ENCODE peak calls at places on chromosomes 12 and 14, in six cellular contexts. Y is cardiac muscle cell; K is HFFc6; R is AG09309; S is tibial artery; F is CD4-positive, alpha-beta T cell. P is an unnamed sample.

GRCh38 chr14:39467889-39468524 is 35.8 kb upstream of the FBXO33 start:
- DNase-seq in K (peak; percentile 35), R (peak; percentile 4), S (no peak), F (no peak), Y (peak; percentile 58), P (no peak)

GRCh38 chr14:74084277-74085046 is at the start of the genes ALDH6A1 and LIN52:
- DNase-seq in R (peak; percentile 100), S (peak; percentile 100), Y (peak; percentile 100), K (peak; percentile 100), F (peak; percentile 100), P (peak; percentile 100)

GRCh38 chr14:72880164-72880563 is 13.7 kb downstream of the DPF3 start:
- DNase-seq in Y (no peak), K (no peak), F (no peak), S (no peak), R (no peak), P (no peak)

GRCh38 chr14:61854898-61855297 is 92.7 kb downstream of the SNAPC1 start:
- DNase-seq in K (no peak), F (no peak), Y (no peak), S (no peak), R (no peak), P (no peak)

GRCh38 chr14:96139879-96140278 is 64.8 kb upstream of the BDKRB2 start:
- DNase-seq in S (no peak), K (peak; percentile 31), F (no peak), Y (no peak), R (no peak), P (no peak)

GRCh38 chr14:71905031-71905430 is 27.2 kb upstream of the RGS6 start:
- DNase-seq in R (no peak), Y (no peak), S (no peak), K (no peak), F (no peak), P (no peak)

GRCh38 chr12:7373226-7373625 is 69.4 kb downstream of the ACSM4 start:
- DNase-seq in R (no peak), K (no peak), F (no peak), Y (no peak), S (no peak), P (no peak)

GRCh38 chr14:90426663-90427062 is 29.8 kb downstream of the CALM1 start:
- DNase-seq in Y (peak; percentile 90), R (no peak), K (no peak), F (no peak), S (no peak), P (no peak)

GRCh38 chr12:76265424-76266180 is 82.6 kb downstream of the BBS10 start:
- DNase-seq in R (no peak), S (no peak), K (peak; percentile 14), Y (no peak), F (no peak), P (no peak)

GRCh38 chr14:103492156-103492555 is 30.5 kb downstream of the CKB start:
- DNase-seq in F (no peak), Y (no peak), S (no peak), K (no peak), R (no peak), P (no peak)

GRCh38 chr12:10214877-10215267 is 2.2 kb downstream of the GABARAPL1 start:
- DNase-seq in F (no peak), Y (peak; percentile 21), R (no peak), S (no peak), K (no peak), P (no peak)

GRCh38 chr12:56787498-56787897 is 24.4 kb downstream of the HSD17B6 start:
- DNase-seq in K (no peak), S (no peak), F (no peak), Y (no peak), R (no peak), P (no peak)

GRCh38 chr12:27975222-27976136 is 2.9 kb upstream of the PTHLH start:
- DNase-seq in F (no peak), K (peak; percentile 27), Y (peak; percentile 79), R (no peak), S (no peak), P (no peak)

GRCh38 chr12:117857632-117858274 is 111.0 kb downstream of the KSR2 start:
- DNase-seq in R (no peak), S (no peak), K (peak; percentile 31), F (peak; percentile 26), Y (peak; percentile 42), P (no peak)

GRCh38 chr12:31524791-31525495 is 66.0 kb downstream of the DENND5B start:
- DNase-seq in R (no peak), F (no peak), K (peak; percentile 26), Y (peak; percentile 63), S (no peak), P (no peak)

GRCh38 chr14:102729825-102730224 is 47.4 kb upstream of the TRAF3 start:
- DNase-seq in F (no peak), K (no peak), S (no peak), R (no peak), Y (no peak), P (no peak)

GRCh38 chr12:47995976-47996375 is 8.3 kb downstream of the COL2A1 start:
- DNase-seq in S (peak; percentile 33), R (peak; percentile 14), F (no peak), Y (peak; percentile 90), K (peak; percentile 82), P (peak; percentile 32)

GRCh38 chr12:1869145-1869544 is 48.8 kb downstream of the LRTM2 start:
- DNase-seq in S (peak; percentile 56), F (no peak), Y (no peak), K (no peak), R (no peak), P (no peak)

GRCh38 chr14:96176275-96176674 is 28.4 kb upstream of the BDKRB2 start:
- DNase-seq in K (peak; percentile 59), R (peak; percentile 46), F (no peak), Y (peak; percentile 46), S (no peak), P (peak; percentile 52)

GRCh38 chr14:104505085-104506074 is 74.2 kb upstream of the C14orf180 start:
- DNase-seq in R (no peak), Y (no peak), F (no peak), K (no peak), S (no peak), P (no peak)

GRCh38 chr12:65152012-65152411 is 17.4 kb upstream of the LEMD3 start:
- DNase-seq in S (no peak), R (no peak), F (no peak), K (no peak), Y (no peak), P (no peak)

GRCh38 chr14:100288382-100289185 is 17.7 kb downstream of the SLC25A29 start:
- DNase-seq in K (no peak), S (no peak), R (no peak), F (no peak), Y (no peak), P (no peak)

GRCh38 chr14:85350667-85351066 is 179.3 kb upstream of the FLRT2 start:
- DNase-seq in S (no peak), F (no peak), Y (no peak), R (no peak), K (no peak), P (no peak)

GRCh38 chr12:119728437-119728730 is 60.5 kb downstream of the PRKAB1 start:
- DNase-seq in K (no peak), Y (no peak), F (no peak), R (no peak), S (no peak), P (no peak)

GRCh38 chr14:68796418-68797101 is 3.7 kb upstream of the ZFP36L1 start:
- DNase-seq in S (no peak), K (no peak), Y (no peak), F (no peak), R (no peak), P (no peak)
- TF ChIP-seq CTCF in S (no peak), K (no peak), Y (no peak), F (no peak), R (no peak), P (no peak)

GRCh38 chr12:113310489-113310888 is 24.4 kb downstream of the SLC8B1 start:
- DNase-seq in F (no peak), K (no peak), Y (no peak), S (no peak), R (no peak), P (no peak)
- TF ChIP-seq CTCF in F (no peak), K (peak; percentile 56), Y (peak; percentile 10), S (no peak), R (no peak), P (no peak)

DNA sequence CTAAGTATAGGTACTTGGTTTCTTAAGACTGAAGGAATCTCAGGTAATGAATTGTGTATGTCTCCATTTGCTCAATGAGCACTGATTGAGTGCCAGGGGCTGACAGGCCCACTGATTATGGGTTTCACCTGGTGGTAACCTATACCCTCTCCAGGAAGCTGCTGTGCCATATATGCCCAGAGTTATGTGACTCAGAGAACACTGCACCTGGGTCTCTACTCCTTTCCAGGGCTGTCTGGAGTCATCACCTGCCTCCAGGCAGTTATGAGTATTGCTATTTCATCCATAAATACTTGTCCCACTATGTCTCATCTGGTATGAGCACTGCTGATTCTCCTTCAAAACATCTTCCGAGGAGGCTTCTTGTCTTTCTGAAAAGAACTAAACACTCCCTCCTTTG is 692.9 kb downstream of the BCL11B start:
- DNase-seq in Y (no peak), R (no peak), F (no peak), S (no peak), K (no peak), P (no peak)
- TF ChIP-seq CTCF in Y (no peak), R (no peak), F (no peak), S (no peak), K (no peak), P (no peak)

GRCh38 chr14:97177635-97178034 is 380.5 kb downstream of the VRK1 start:
- DNase-seq in F (no peak), R (no peak), K (no peak), S (no peak), Y (no peak), P (no peak)

GRCh38 chr14:97178781-97179180 is 381.6 kb downstream of the VRK1 start:
- DNase-seq in S (no peak), Y (peak; percentile 2), R (peak; percentile 3), F (no peak), K (no peak), P (no peak)

GRCh38 chr14:97177016-97177415 is 379.8 kb downstream of the VRK1 start:
- DNase-seq in R (no peak), K (no peak), S (no peak), F (peak; percentile 8), Y (no peak), P (no peak)

GRCh38 chr14:97179573-97179972 is 382.4 kb downstream of the VRK1 start:
- DNase-seq in S (no peak), R (no peak), Y (no peak), K (no peak), F (no peak), P (no peak)

DNA sequence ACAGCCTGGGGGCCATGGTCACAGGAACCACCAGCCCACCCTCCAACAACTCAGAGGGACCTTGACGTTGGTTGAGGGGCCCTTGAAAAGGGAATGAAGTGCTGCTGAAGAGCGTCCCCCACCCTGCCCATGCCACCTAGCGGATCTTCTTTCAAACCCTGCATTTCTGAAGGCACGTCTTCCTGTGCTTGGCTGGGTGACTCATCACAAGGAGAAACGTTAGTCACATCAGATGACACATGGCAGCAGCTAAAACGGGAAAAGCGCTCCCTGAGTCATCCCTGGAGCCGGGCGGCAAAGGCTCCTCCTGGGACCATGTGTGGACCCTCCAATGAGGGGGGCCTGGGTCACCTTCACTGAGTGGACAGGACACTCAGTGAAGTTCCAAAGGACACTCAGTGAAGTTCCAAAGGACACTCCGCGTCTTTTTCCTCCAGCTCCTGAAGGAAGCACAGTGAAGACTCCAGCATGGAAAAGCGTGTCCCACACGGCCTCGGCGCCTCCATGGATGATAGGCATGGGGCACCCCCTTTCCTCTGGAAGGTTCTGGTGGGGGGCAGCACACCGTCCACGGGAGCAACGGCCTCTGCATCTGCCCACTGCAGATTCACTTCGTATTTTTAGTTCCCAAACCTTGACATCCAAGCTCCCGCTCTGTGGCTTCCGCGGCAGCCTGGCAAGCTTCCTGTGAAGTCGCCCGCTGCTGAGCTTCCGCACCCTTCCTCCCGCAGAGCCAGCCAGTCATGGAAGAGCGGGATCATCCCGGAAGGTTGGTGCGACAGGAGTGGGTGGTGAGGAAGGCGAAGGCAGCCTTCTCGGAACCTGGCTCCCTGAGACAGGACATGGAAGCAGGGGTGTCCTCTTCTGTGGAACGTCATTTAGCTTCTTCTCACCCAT is 383.4 kb downstream of the VRK1 start:
- DNase-seq in Y (peak; percentile 1), R (peak; percentile 18), F (no peak), K (peak; percentile 65), S (no peak), P (no peak)
- TF ChIP-seq CTCF in Y (no peak), R (peak; percentile 38), F (no peak), K (peak; percentile 59), S (no peak), P (no peak)

P was measured in AG09319.